ENCODE peak calls at places on chromosome 7, in nine cellular contexts. One of them, this sample, is unnamed.

GRCh38 chr7:33702511-33703054 is 202.8 kb upstream of the BMPER start:
- DNase-seq in progenitor cell of endocrine pancreas: no peak
- DNase-seq in HCT116: no peak
- DNase-seq in brain microvascular endothelial cell: no peak
- DNase-seq in WTC11: no peak
- DNase-seq in cardiac fibroblast: no peak
- DNase-seq in heart left ventricle: no peak
- DNase-seq in ascending aorta: no peak
- DNase-seq in astrocyte of the spinal cord: no peak
- DNase-seq in this sample: no peak

GRCh38 chr7:51070163-51070562 is 246.4 kb downstream of the COBL start:
- DNase-seq in progenitor cell of endocrine pancreas: no peak
- DNase-seq in HCT116: no peak
- DNase-seq in brain microvascular endothelial cell: no peak
- DNase-seq in WTC11: no peak
- DNase-seq in cardiac fibroblast: peak
- DNase-seq in heart left ventricle: no peak
- DNase-seq in ascending aorta: no peak
- DNase-seq in astrocyte of the spinal cord: peak
- DNase-seq in this sample: no peak

GRCh38 chr7:16753102-16753931 is at the start of gene TSPAN13:
- DNase-seq in progenitor cell of endocrine pancreas: peak
- DNase-seq in HCT116: peak
- DNase-seq in brain microvascular endothelial cell: peak
- DNase-seq in WTC11: peak
- DNase-seq in cardiac fibroblast: peak
- DNase-seq in heart left ventricle: peak
- DNase-seq in ascending aorta: peak
- DNase-seq in astrocyte of the spinal cord: peak
- DNase-seq in this sample: peak

GRCh38 chr7:150373049-150373801 is 4.6 kb downstream of the REPIN1 start:
- DNase-seq in progenitor cell of endocrine pancreas: no peak
- DNase-seq in HCT116: no peak
- DNase-seq in brain microvascular endothelial cell: no peak
- DNase-seq in WTC11: peak
- DNase-seq in cardiac fibroblast: no peak
- DNase-seq in heart left ventricle: no peak
- DNase-seq in ascending aorta: peak
- DNase-seq in astrocyte of the spinal cord: no peak
- DNase-seq in this sample: no peak

GRCh38 chr7:126657599-126658358 is 595.0 kb downstream of the GRM8 start:
- DNase-seq in progenitor cell of endocrine pancreas: no peak
- DNase-seq in HCT116: no peak
- DNase-seq in brain microvascular endothelial cell: no peak
- DNase-seq in WTC11: no peak
- DNase-seq in cardiac fibroblast: no peak
- DNase-seq in heart left ventricle: no peak
- DNase-seq in ascending aorta: no peak
- DNase-seq in astrocyte of the spinal cord: no peak
- DNase-seq in this sample: no peak

GRCh38 chr7:134870781-134871180 is 91.3 kb downstream of the CALD1 start:
- DNase-seq in progenitor cell of endocrine pancreas: no peak
- DNase-seq in HCT116: no peak
- DNase-seq in brain microvascular endothelial cell: no peak
- DNase-seq in WTC11: no peak
- DNase-seq in cardiac fibroblast: no peak
- DNase-seq in heart left ventricle: no peak
- DNase-seq in ascending aorta: no peak
- DNase-seq in astrocyte of the spinal cord: no peak
- DNase-seq in this sample: no peak

GRCh38 chr7:43038229-43038628 is 74.2 kb upstream of the HECW1 start:
- DNase-seq in progenitor cell of endocrine pancreas: no peak
- DNase-seq in HCT116: no peak
- DNase-seq in brain microvascular endothelial cell: peak
- DNase-seq in WTC11: no peak
- DNase-seq in cardiac fibroblast: peak
- DNase-seq in heart left ventricle: no peak
- DNase-seq in ascending aorta: no peak
- DNase-seq in astrocyte of the spinal cord: peak
- DNase-seq in this sample: no peak

GRCh38 chr7:157474685-157475084 is 137.9 kb downstream of the DNAJB6 start:
- DNase-seq in progenitor cell of endocrine pancreas: no peak
- DNase-seq in HCT116: peak
- DNase-seq in brain microvascular endothelial cell: no peak
- DNase-seq in WTC11: peak
- DNase-seq in cardiac fibroblast: peak
- DNase-seq in heart left ventricle: no peak
- DNase-seq in ascending aorta: peak
- DNase-seq in astrocyte of the spinal cord: no peak
- DNase-seq in this sample: no peak

GRCh38 chr7:93715234-93715633 is 140.7 kb upstream of the CALCR start:
- DNase-seq in progenitor cell of endocrine pancreas: peak
- DNase-seq in HCT116: peak
- DNase-seq in brain microvascular endothelial cell: peak
- DNase-seq in WTC11: peak
- DNase-seq in cardiac fibroblast: peak
- DNase-seq in heart left ventricle: peak
- DNase-seq in ascending aorta: no peak
- DNase-seq in astrocyte of the spinal cord: peak
- DNase-seq in this sample: no peak

GRCh38 chr7:141697211-141697871 is 4.6 kb downstream of the DENND11 start:
- DNase-seq in progenitor cell of endocrine pancreas: no peak
- DNase-seq in HCT116: no peak
- DNase-seq in brain microvascular endothelial cell: no peak
- DNase-seq in WTC11: no peak
- DNase-seq in cardiac fibroblast: peak
- DNase-seq in heart left ventricle: no peak
- DNase-seq in ascending aorta: no peak
- DNase-seq in astrocyte of the spinal cord: peak
- DNase-seq in this sample: no peak

GRCh38 chr7:144670251-144670650 is 165.6 kb downstream of the TPK1 start:
- DNase-seq in progenitor cell of endocrine pancreas: no peak
- DNase-seq in HCT116: peak
- DNase-seq in brain microvascular endothelial cell: no peak
- DNase-seq in WTC11: no peak
- DNase-seq in cardiac fibroblast: peak
- DNase-seq in heart left ventricle: no peak
- DNase-seq in ascending aorta: no peak
- DNase-seq in astrocyte of the spinal cord: peak
- DNase-seq in this sample: no peak
- TF ChIP-seq CTCF in progenitor cell of endocrine pancreas: no peak
- TF ChIP-seq CTCF in HCT116: peak
- TF ChIP-seq CTCF in brain microvascular endothelial cell: peak
- TF ChIP-seq CTCF in WTC11: no peak
- TF ChIP-seq CTCF in cardiac fibroblast: no peak
- TF ChIP-seq CTCF in heart left ventricle: no peak
- TF ChIP-seq CTCF in ascending aorta: peak
- TF ChIP-seq CTCF in astrocyte of the spinal cord: no peak
- TF ChIP-seq CTCF in this sample: peak

GRCh38 chr7:92423646-92424045 is 23.6 kb upstream of the GATAD1 start:
- DNase-seq in progenitor cell of endocrine pancreas: no peak
- DNase-seq in HCT116: no peak
- DNase-seq in brain microvascular endothelial cell: no peak
- DNase-seq in WTC11: no peak
- DNase-seq in cardiac fibroblast: no peak
- DNase-seq in heart left ventricle: no peak
- DNase-seq in ascending aorta: no peak
- DNase-seq in astrocyte of the spinal cord: no peak
- DNase-seq in this sample: no peak

GRCh38 chr7:92422926-92423325 is 24.4 kb upstream of the GATAD1 start:
- DNase-seq in progenitor cell of endocrine pancreas: no peak
- DNase-seq in HCT116: no peak
- DNase-seq in brain microvascular endothelial cell: no peak
- DNase-seq in WTC11: no peak
- DNase-seq in cardiac fibroblast: no peak
- DNase-seq in heart left ventricle: no peak
- DNase-seq in ascending aorta: no peak
- DNase-seq in astrocyte of the spinal cord: no peak
- DNase-seq in this sample: no peak

GRCh38 chr7:92427193-92427592 is 20.1 kb upstream of the GATAD1 start:
- DNase-seq in progenitor cell of endocrine pancreas: no peak
- DNase-seq in HCT116: no peak
- DNase-seq in brain microvascular endothelial cell: no peak
- DNase-seq in WTC11: no peak
- DNase-seq in cardiac fibroblast: no peak
- DNase-seq in heart left ventricle: no peak
- DNase-seq in ascending aorta: no peak
- DNase-seq in astrocyte of the spinal cord: no peak
- DNase-seq in this sample: no peak

GRCh38 chr7:92421676-92422435 is 25.4 kb upstream of the GATAD1 start:
- DNase-seq in progenitor cell of endocrine pancreas: no peak
- DNase-seq in HCT116: no peak
- DNase-seq in brain microvascular endothelial cell: no peak
- DNase-seq in WTC11: no peak
- DNase-seq in cardiac fibroblast: peak
- DNase-seq in heart left ventricle: no peak
- DNase-seq in ascending aorta: peak
- DNase-seq in astrocyte of the spinal cord: no peak
- DNase-seq in this sample: no peak

DNA sequence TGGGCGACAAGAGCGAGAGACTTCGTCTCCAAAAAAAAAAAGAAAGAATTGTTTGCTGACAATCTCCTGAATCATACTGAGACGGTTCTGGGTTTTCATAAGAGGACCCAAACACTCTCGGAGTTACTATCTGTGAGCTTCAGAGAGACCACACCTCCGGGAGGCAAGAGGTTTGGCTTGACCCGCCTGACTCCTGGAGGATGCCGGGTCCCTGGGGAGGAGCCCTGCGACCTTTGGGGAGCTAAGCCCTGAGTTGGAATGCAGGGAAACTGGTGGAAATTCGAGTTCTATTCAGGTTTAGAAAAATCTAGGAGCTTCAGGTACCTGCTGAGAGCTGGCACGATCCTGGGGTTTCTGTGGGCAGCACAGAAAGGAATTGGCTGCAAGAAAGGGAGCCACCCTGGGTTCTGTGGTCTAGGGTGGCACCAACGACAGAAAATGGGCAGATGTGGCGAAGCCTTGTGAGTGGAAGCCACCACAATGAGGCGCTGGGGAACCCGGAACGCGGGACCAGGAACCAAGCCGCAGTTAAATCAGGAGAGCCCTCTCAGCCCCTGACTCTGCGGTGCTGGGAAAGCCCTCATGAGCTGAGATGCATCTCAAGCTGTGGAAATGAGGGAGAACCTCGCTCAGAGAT is 21.9 kb upstream of the GATAD1 start:
- DNase-seq in progenitor cell of endocrine pancreas: no peak
- DNase-seq in HCT116: no peak
- DNase-seq in brain microvascular endothelial cell: no peak
- DNase-seq in WTC11: peak
- DNase-seq in cardiac fibroblast: no peak
- DNase-seq in heart left ventricle: no peak
- DNase-seq in ascending aorta: no peak
- DNase-seq in astrocyte of the spinal cord: no peak
- DNase-seq in this sample: no peak
- TF ChIP-seq CTCF in progenitor cell of endocrine pancreas: no peak
- TF ChIP-seq CTCF in HCT116: no peak
- TF ChIP-seq CTCF in brain microvascular endothelial cell: peak
- TF ChIP-seq CTCF in WTC11: no peak
- TF ChIP-seq CTCF in cardiac fibroblast: no peak
- TF ChIP-seq CTCF in heart left ventricle: no peak
- TF ChIP-seq CTCF in ascending aorta: no peak
- TF ChIP-seq CTCF in astrocyte of the spinal cord: no peak
- TF ChIP-seq CTCF in this sample: no peak

GRCh38 chr7:76166404-76167255 is 35.1 kb upstream of the SRRM3 start:
- DNase-seq in progenitor cell of endocrine pancreas: peak
- DNase-seq in HCT116: peak
- DNase-seq in brain microvascular endothelial cell: peak
- DNase-seq in WTC11: peak
- DNase-seq in cardiac fibroblast: peak
- DNase-seq in heart left ventricle: peak
- DNase-seq in ascending aorta: peak
- DNase-seq in astrocyte of the spinal cord: peak
- DNase-seq in this sample: peak
- TF ChIP-seq CTCF in progenitor cell of endocrine pancreas: peak
- TF ChIP-seq CTCF in HCT116: no peak
- TF ChIP-seq CTCF in brain microvascular endothelial cell: peak
- TF ChIP-seq CTCF in WTC11: no peak
- TF ChIP-seq CTCF in cardiac fibroblast: peak
- TF ChIP-seq CTCF in heart left ventricle: peak
- TF ChIP-seq CTCF in ascending aorta: peak
- TF ChIP-seq CTCF in astrocyte of the spinal cord: peak
- TF ChIP-seq CTCF in this sample: no peak

GRCh38 chr7:5428470-5429252 is 5.0 kb upstream of the TNRC18 start:
- DNase-seq in progenitor cell of endocrine pancreas: peak
- DNase-seq in HCT116: no peak
- DNase-seq in brain microvascular endothelial cell: peak
- DNase-seq in WTC11: peak
- DNase-seq in cardiac fibroblast: peak
- DNase-seq in heart left ventricle: peak
- DNase-seq in ascending aorta: peak
- DNase-seq in astrocyte of the spinal cord: peak
- DNase-seq in this sample: no peak

GRCh38 chr7:5431485-5432118 is 8.0 kb upstream of the TNRC18 start:
- DNase-seq in progenitor cell of endocrine pancreas: no peak
- DNase-seq in HCT116: no peak
- DNase-seq in brain microvascular endothelial cell: no peak
- DNase-seq in WTC11: no peak
- DNase-seq in cardiac fibroblast: no peak
- DNase-seq in heart left ventricle: no peak
- DNase-seq in ascending aorta: no peak
- DNase-seq in astrocyte of the spinal cord: no peak
- DNase-seq in this sample: no peak

GRCh38 chr7:5429253-5429856 is 5.7 kb upstream of the TNRC18 start:
- DNase-seq in progenitor cell of endocrine pancreas: peak
- DNase-seq in HCT116: no peak
- DNase-seq in brain microvascular endothelial cell: no peak
- DNase-seq in WTC11: peak
- DNase-seq in cardiac fibroblast: peak
- DNase-seq in heart left ventricle: peak
- DNase-seq in ascending aorta: no peak
- DNase-seq in astrocyte of the spinal cord: peak
- DNase-seq in this sample: no peak

GRCh38 chr7:5430612-5430947 is 6.9 kb upstream of the TNRC18 start:
- DNase-seq in progenitor cell of endocrine pancreas: no peak
- DNase-seq in HCT116: no peak
- DNase-seq in brain microvascular endothelial cell: no peak
- DNase-seq in WTC11: no peak
- DNase-seq in cardiac fibroblast: no peak
- DNase-seq in heart left ventricle: no peak
- DNase-seq in ascending aorta: no peak
- DNase-seq in astrocyte of the spinal cord: no peak
- DNase-seq in this sample: no peak

DNA sequence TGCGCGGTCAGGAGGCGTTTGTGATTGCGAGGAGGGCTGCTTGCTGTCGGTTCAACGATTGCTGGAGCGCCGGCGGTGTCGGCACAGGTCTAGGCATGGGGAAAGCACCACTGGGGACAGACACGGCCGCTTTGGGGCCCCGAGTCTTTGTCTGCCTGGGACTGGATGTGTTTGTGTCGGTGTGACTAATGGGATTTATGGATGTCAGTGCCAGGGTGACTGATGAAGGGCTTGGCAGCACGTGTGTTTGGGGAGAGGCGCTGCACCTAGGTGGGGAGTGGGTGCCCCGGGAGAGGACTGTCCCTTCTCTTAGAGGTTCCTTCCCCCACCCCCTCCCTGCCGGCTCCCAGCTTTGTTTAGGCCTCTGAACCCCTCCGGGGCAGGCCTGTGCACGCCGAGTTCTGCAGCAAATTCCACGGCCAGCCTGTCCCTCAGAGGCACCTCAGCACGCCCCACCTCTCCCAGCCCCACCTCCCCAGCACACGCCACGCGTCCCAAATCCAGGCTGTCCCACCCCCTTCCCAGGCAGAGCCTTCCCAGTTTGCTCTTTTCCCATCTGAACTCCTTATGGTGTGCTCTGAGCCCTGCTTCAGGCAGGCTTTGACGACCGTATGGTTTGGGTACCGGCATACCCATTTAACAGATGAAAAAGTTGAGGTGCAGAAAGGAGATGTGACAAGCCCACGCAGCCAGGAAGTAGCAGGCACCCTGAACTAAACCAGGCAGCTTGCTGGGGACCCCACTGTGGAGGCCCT is 6.4 kb upstream of the TNRC18 start:
- DNase-seq in progenitor cell of endocrine pancreas: no peak
- DNase-seq in HCT116: no peak
- DNase-seq in brain microvascular endothelial cell: no peak
- DNase-seq in WTC11: no peak
- DNase-seq in cardiac fibroblast: peak
- DNase-seq in heart left ventricle: peak
- DNase-seq in ascending aorta: peak
- DNase-seq in astrocyte of the spinal cord: no peak
- DNase-seq in this sample: no peak
- TF ChIP-seq CTCF in progenitor cell of endocrine pancreas: no peak
- TF ChIP-seq CTCF in HCT116: no peak
- TF ChIP-seq CTCF in brain microvascular endothelial cell: no peak
- TF ChIP-seq CTCF in WTC11: no peak
- TF ChIP-seq CTCF in cardiac fibroblast: no peak
- TF ChIP-seq CTCF in heart left ventricle: no peak
- TF ChIP-seq CTCF in ascending aorta: no peak
- TF ChIP-seq CTCF in astrocyte of the spinal cord: no peak
- TF ChIP-seq CTCF in this sample: no peak

This sample was measured in D721Med.